ENCODE peak calls at places on chromosomes 13 and 19, in ten cellular contexts. Q is HTR-8/SVneo; A is anterior cingulate cortex; R is T-helper 9 cell; X is thoracic aorta; T is GM04504; J is hypothalamus; D is foreskin fibroblast; Y is stimulated activated CD8-positive, alpha-beta memory T cell treated with anti-CD3 and anti-CD28 coated beads, Interleukin-12 subunit alpha, Interleukin-12 subunit beta, amount 100 ng/mL, for 4 hours; H is cerebellum. U is an unnamed sample.

GRCh38 chr13:112721198-112722104 is 31.6 kb downstream of the ATP11A start:
- DNase-seq in R (no peak), H (no peak), Q (no peak), Y (no peak), D (no peak), A (no peak), T (no peak), X (no peak), J (no peak), U (no peak)

GRCh38 chr13:109725297-109725696 is 61.1 kb downstream of the IRS2 start:
- DNase-seq in X (no peak), D (no peak), H (no peak), J (no peak), Q (no peak), R (no peak), T (no peak), Y (no peak), A (no peak), U (no peak)

GRCh38 chr19:3507371-3508120 is 1.4 kb downstream of the FZR1 start:
- DNase-seq in H (peak; percentile 35), J (no peak), Y (no peak), T (no peak), A (no peak), R (peak; percentile 39), D (no peak), X (no peak), Q (no peak), U (no peak)

GRCh38 chr19:44548736-44549135 is 19.3 kb upstream of the CEACAM20 start:
- DNase-seq in Q (peak; percentile 25), J (no peak), A (no peak), X (no peak), D (peak; percentile 1), H (no peak), T (peak; percentile 13), Y (no peak), R (no peak), U (no peak)

GRCh38 chr19:49119411-49120324 is at the start of gene PPFIA3:
- DNase-seq in R (no peak), H (peak; percentile 50), D (peak; percentile 61), Y (no peak), T (no peak), Q (peak; percentile 39), J (peak; percentile 9), A (peak; percentile 37), X (no peak), U (peak; percentile 46)

GRCh38 chr19:7397687-7398086 is 49.0 kb downstream of the ARHGEF18 start:
- DNase-seq in J (no peak), X (no peak), A (no peak), R (no peak), D (peak; percentile 61), T (peak; percentile 47), Y (no peak), Q (peak; percentile 77), H (no peak), U (no peak)

GRCh38 chr19:591099-591958 is 1.6 kb downstream of the HCN2 start:
- DNase-seq in D (no peak), X (no peak), T (no peak), J (no peak), H (no peak), Q (no peak), R (no peak), A (peak; percentile 26), Y (no peak), U (no peak)

GRCh38 chr13:98511435-98511834 is 65.5 kb downstream of the STK24 start:
- DNase-seq in R (no peak), X (no peak), A (no peak), D (no peak), Q (no peak), Y (no peak), H (no peak), J (no peak), T (no peak), U (no peak)

GRCh38 chr13:44198826-44199225 is 174.8 kb upstream of the SERP2 start:
- DNase-seq in R (no peak), A (no peak), Y (no peak), J (no peak), Q (no peak), T (no peak), H (no peak), D (no peak), X (no peak), U (peak; percentile 54)

GRCh38 chr13:58680115-58680514 is 1048.6 kb downstream of the PCDH17 start:
- DNase-seq in J (no peak), X (no peak), A (no peak), Q (no peak), H (no peak), T (no peak), D (no peak), Y (no peak), R (no peak), U (no peak)

GRCh38 chr19:19146000-19146608 is 7.8 kb upstream of the TMEM161A start:
- DNase-seq in H (peak; percentile 68), T (peak; percentile 24), J (peak; percentile 24), A (peak; percentile 29), X (no peak), R (peak; percentile 89), D (peak; percentile 24), Q (peak; percentile 75), Y (peak; percentile 64), U (peak; percentile 69)

GRCh38 chr13:93146584-93147292 is 79.9 kb upstream of the GPC6 start:
- DNase-seq in A (no peak), R (no peak), T (no peak), D (peak; percentile 27), Q (no peak), Y (no peak), X (no peak), H (no peak), J (no peak), U (no peak)

GRCh38 chr19:33133438-33134031 is 1.6 kb downstream of the WDR88 start:
- DNase-seq in A (no peak), J (no peak), T (peak; percentile 18), Q (no peak), H (no peak), D (peak; percentile 10), R (no peak), X (no peak), Y (no peak), U (no peak)

GRCh38 chr13:98041081-98041820 is 87.8 kb downstream of the IPO5 start:
- DNase-seq in A (no peak), H (no peak), R (no peak), Q (no peak), X (no peak), J (no peak), T (peak; percentile 60), Y (no peak), D (no peak), U (no peak)

GRCh38 chr19:48874309-48875135 is 2.3 kb downstream of the PPP1R15A start:
- DNase-seq in A (peak; percentile 46), X (no peak), Y (no peak), H (no peak), J (no peak), T (peak; percentile 33), R (peak; percentile 62), D (peak; percentile 77), Q (no peak), U (no peak)

GRCh38 chr13:51292000-51292550 is 47.4 kb upstream of the SERPINE3 start:
- DNase-seq in A (no peak), J (no peak), D (no peak), R (no peak), T (no peak), X (no peak), Q (no peak), H (no peak), Y (no peak), U (no peak)

GRCh38 chr13:97392020-97392419 is 41.9 kb upstream of the RAP2A start:
- DNase-seq in D (no peak), T (no peak), H (no peak), R (no peak), A (no peak), Q (no peak), X (no peak), J (no peak), Y (no peak), U (no peak)

GRCh38 chr13:23849670-23850069 is 39.5 kb downstream of the MIPEP start:
- DNase-seq in D (no peak), H (no peak), R (no peak), Y (no peak), Q (no peak), X (no peak), T (no peak), A (no peak), J (no peak), U (no peak)

GRCh38 chr19:42076375-42076944 is 494 bp downstream of the ZNF574 start:
- DNase-seq in J (no peak), A (no peak), T (no peak), X (no peak), D (no peak), Y (peak; percentile 15), H (no peak), Q (no peak), R (peak; percentile 42), U (no peak)

GRCh38 chr19:55251296-55252081 is 7.3 kb downstream of the PPP6R1 start:
- DNase-seq in T (no peak), R (peak; percentile 37), H (no peak), J (no peak), D (no peak), Y (peak; percentile 34), A (no peak), Q (no peak), X (no peak), U (no peak)

GRCh38 chr13:28492527-28493367 is 2.2 kb downstream of the FLT1 start:
- DNase-seq in X (no peak), A (no peak), Y (no peak), R (no peak), H (no peak), J (no peak), Q (no peak), D (peak; percentile 48), T (no peak), U (no peak)

GRCh38 chr13:20494656-20495055 is 31.0 kb downstream of the CRYL1 start:
- DNase-seq in Y (no peak), T (no peak), X (no peak), Q (no peak), R (no peak), H (no peak), D (no peak), A (no peak), J (no peak), U (no peak)